ENCODE peak calls at places on chromosomes 13 and 19, in seven cellular contexts. W is stimulated activated CD4-positive, alpha-beta T cell treated with anti-CD3 and anti-CD28 coated beads, Interleukin-1b, Interleukin-23, amount 100 ng/mL, for 1 hour; D is KG1; L is neural crest cell; H is progenitor cell of endocrine pancreas; V is NCI-H2029; J is NCI-H524 treated with DMSO at 0.1 percent for 48 hours. P is an unnamed sample.

GRCh38 chr19:38699027-38699346 is 45.3 kb downstream of the CAPN12 start:
- DNase-seq in L (no peak), V (no peak), J (no peak), D (no peak), H (no peak), W (no peak), P (no peak)

GRCh38 chr19:42480335-42481095 is 37.8 kb upstream of the CXCL17 start:
- DNase-seq in D (no peak), J (no peak), H (no peak), W (no peak), V (no peak), L (no peak), P (no peak)

GRCh38 chr19:4482721-4483120 is 10.6 kb downstream of the HDGFL2 start:
- DNase-seq in V (no peak), H (no peak), D (no peak), L (no peak), W (no peak), J (no peak), P (no peak)

GRCh38 chr19:54172764-54173699 is at the start of gene TMC4:
- DNase-seq in V (peak; percentile 88), J (no peak), H (peak; percentile 77), D (no peak), L (no peak), W (no peak), P (no peak)

GRCh38 chr19:19433666-19434213 is 28.3 kb downstream of the GATAD2A start:
- DNase-seq in H (no peak), D (no peak), L (no peak), J (no peak), V (no peak), W (no peak), P (no peak)

GRCh38 chr13:93915269-93915809 is 564.1 kb downstream of the DCT start:
- DNase-seq in V (no peak), H (no peak), L (no peak), W (no peak), D (no peak), J (no peak), P (no peak)

GRCh38 chr13:35765941-35766340 is 289.5 kb upstream of the MAB21L1 start:
- DNase-seq in L (no peak), D (no peak), H (no peak), W (no peak), J (peak; percentile 3), V (no peak), P (no peak)

GRCh38 chr19:29841559-29842367 is 30.0 kb downstream of the CCNE1 start:
- DNase-seq in J (no peak), V (no peak), H (no peak), D (no peak), W (no peak), L (no peak), P (no peak)

GRCh38 chr13:24253520-24254150 is 55.7 kb upstream of the C1QTNF9 start:
- DNase-seq in H (no peak), D (no peak), V (no peak), W (no peak), L (no peak), J (no peak), P (no peak)

GRCh38 chr19:2628597-2628996 is 73.9 kb downstream of the GNG7 start:
- DNase-seq in D (no peak), H (no peak), J (no peak), W (no peak), V (no peak), L (no peak), P (no peak)